ENCODE peak calls at places on chromosomes 16 and 17, in eight cellular contexts. One of them, this sample, is unnamed.

GRCh38 chr16:8893976-8894690 is 12.0 kb downstream of the LITAFD start:
- DNase-seq in foreskin keratinocyte: no peak
- DNase-seq in activated naive CD8-positive, alpha-beta T cell treated with anti-CD3 and anti-CD28 coated beads, Interleukin-2, amount 50 U/mL, for 24 hours: no peak
- DNase-seq in GM12864: no peak
- DNase-seq in BJ: no peak
- DNase-seq in GM13976: no peak
- DNase-seq in anterior cingulate cortex: no peak
- DNase-seq in hypothalamus: no peak
- DNase-seq in this sample: no peak

GRCh38 chr17:32267690-32268205 is 2.1 kb downstream of the RHBDL3 start:
- DNase-seq in anterior cingulate cortex: no peak
- DNase-seq in GM13976: no peak
- DNase-seq in foreskin keratinocyte: no peak
- DNase-seq in hypothalamus: no peak
- DNase-seq in BJ: no peak
- DNase-seq in GM12864: no peak
- DNase-seq in activated naive CD8-positive, alpha-beta T cell treated with anti-CD3 and anti-CD28 coated beads, Interleukin-2, amount 50 U/mL, for 24 hours: peak; percentile 16
- DNase-seq in this sample: no peak

GRCh38 chr16:84065536-84066132 is 23.0 kb upstream of the SLC38A8 start:
- DNase-seq in BJ: no peak
- DNase-seq in GM12864: no peak
- DNase-seq in activated naive CD8-positive, alpha-beta T cell treated with anti-CD3 and anti-CD28 coated beads, Interleukin-2, amount 50 U/mL, for 24 hours: peak; percentile 42
- DNase-seq in hypothalamus: no peak
- DNase-seq in foreskin keratinocyte: peak; percentile 36
- DNase-seq in anterior cingulate cortex: no peak
- DNase-seq in GM13976: no peak
- DNase-seq in this sample: no peak

GRCh38 chr16:55248058-55248457 is 75.9 kb upstream of the IRX6 start:
- DNase-seq in GM12864: no peak
- DNase-seq in BJ: no peak
- DNase-seq in activated naive CD8-positive, alpha-beta T cell treated with anti-CD3 and anti-CD28 coated beads, Interleukin-2, amount 50 U/mL, for 24 hours: no peak
- DNase-seq in foreskin keratinocyte: no peak
- DNase-seq in anterior cingulate cortex: no peak
- DNase-seq in GM13976: no peak
- DNase-seq in hypothalamus: no peak
- DNase-seq in this sample: no peak

GRCh38 chr17:30334421-30334820 is 564 bp upstream of the TMIGD1 start:
- DNase-seq in activated naive CD8-positive, alpha-beta T cell treated with anti-CD3 and anti-CD28 coated beads, Interleukin-2, amount 50 U/mL, for 24 hours: no peak
- DNase-seq in foreskin keratinocyte: no peak
- DNase-seq in BJ: no peak
- DNase-seq in GM13976: no peak
- DNase-seq in anterior cingulate cortex: no peak
- DNase-seq in GM12864: no peak
- DNase-seq in hypothalamus: no peak
- DNase-seq in this sample: no peak

GRCh38 chr17:6269474-6269873 is 165.4 kb downstream of the AIPL1 start:
- DNase-seq in GM13976: peak; percentile 35
- DNase-seq in activated naive CD8-positive, alpha-beta T cell treated with anti-CD3 and anti-CD28 coated beads, Interleukin-2, amount 50 U/mL, for 24 hours: peak; percentile 34
- DNase-seq in anterior cingulate cortex: no peak
- DNase-seq in BJ: no peak
- DNase-seq in GM12864: no peak
- DNase-seq in hypothalamus: no peak
- DNase-seq in foreskin keratinocyte: peak; percentile 25
- DNase-seq in this sample: peak; percentile 28

GRCh38 chr17:10197721-10198508 is 491 bp downstream of the GAS7 start:
- DNase-seq in foreskin keratinocyte: no peak
- DNase-seq in GM13976: peak; percentile 45
- DNase-seq in BJ: no peak
- DNase-seq in anterior cingulate cortex: no peak
- DNase-seq in activated naive CD8-positive, alpha-beta T cell treated with anti-CD3 and anti-CD28 coated beads, Interleukin-2, amount 50 U/mL, for 24 hours: peak; percentile 10
- DNase-seq in hypothalamus: no peak
- DNase-seq in GM12864: no peak
- DNase-seq in this sample: no peak

GRCh38 chr16:87471278-87472141 is 21.3 kb downstream of the ZCCHC14 start:
- DNase-seq in anterior cingulate cortex: no peak
- DNase-seq in activated naive CD8-positive, alpha-beta T cell treated with anti-CD3 and anti-CD28 coated beads, Interleukin-2, amount 50 U/mL, for 24 hours: no peak
- DNase-seq in foreskin keratinocyte: no peak
- DNase-seq in GM12864: no peak
- DNase-seq in hypothalamus: no peak
- DNase-seq in BJ: no peak
- DNase-seq in GM13976: no peak
- DNase-seq in this sample: no peak

GRCh38 chr17:50495918-50496317 is 12.3 kb upstream of the MYCBPAP start:
- DNase-seq in anterior cingulate cortex: no peak
- DNase-seq in GM13976: no peak
- DNase-seq in hypothalamus: no peak
- DNase-seq in BJ: no peak
- DNase-seq in foreskin keratinocyte: no peak
- DNase-seq in GM12864: no peak
- DNase-seq in activated naive CD8-positive, alpha-beta T cell treated with anti-CD3 and anti-CD28 coated beads, Interleukin-2, amount 50 U/mL, for 24 hours: no peak
- DNase-seq in this sample: no peak

GRCh38 chr17:71631483-71631882 is 489.3 kb upstream of the SOX9 start:
- DNase-seq in hypothalamus: no peak
- DNase-seq in anterior cingulate cortex: no peak
- DNase-seq in BJ: no peak
- DNase-seq in activated naive CD8-positive, alpha-beta T cell treated with anti-CD3 and anti-CD28 coated beads, Interleukin-2, amount 50 U/mL, for 24 hours: no peak
- DNase-seq in GM13976: no peak
- DNase-seq in GM12864: no peak
- DNase-seq in foreskin keratinocyte: peak; percentile 80
- DNase-seq in this sample: no peak

GRCh38 chr17:19729900-19730299 is 13.5 kb upstream of the SLC47A2 start:
- DNase-seq in BJ: no peak
- DNase-seq in GM13976: no peak
- DNase-seq in hypothalamus: no peak
- DNase-seq in foreskin keratinocyte: no peak
- DNase-seq in activated naive CD8-positive, alpha-beta T cell treated with anti-CD3 and anti-CD28 coated beads, Interleukin-2, amount 50 U/mL, for 24 hours: no peak
- DNase-seq in anterior cingulate cortex: no peak
- DNase-seq in GM12864: no peak
- DNase-seq in this sample: no peak

GRCh38 chr17:63529711-63530556 is 6.8 kb downstream of the KCNH6 start:
- DNase-seq in GM12864: no peak
- DNase-seq in hypothalamus: no peak
- DNase-seq in BJ: no peak
- DNase-seq in GM13976: no peak
- DNase-seq in activated naive CD8-positive, alpha-beta T cell treated with anti-CD3 and anti-CD28 coated beads, Interleukin-2, amount 50 U/mL, for 24 hours: no peak
- DNase-seq in foreskin keratinocyte: no peak
- DNase-seq in anterior cingulate cortex: no peak
- DNase-seq in this sample: no peak

GRCh38 chr17:75769536-75769935 is 4.5 kb upstream of the GALK1 start:
- DNase-seq in GM13976: no peak
- DNase-seq in foreskin keratinocyte: no peak
- DNase-seq in activated naive CD8-positive, alpha-beta T cell treated with anti-CD3 and anti-CD28 coated beads, Interleukin-2, amount 50 U/mL, for 24 hours: no peak
- DNase-seq in BJ: no peak
- DNase-seq in GM12864: no peak
- DNase-seq in anterior cingulate cortex: no peak
- DNase-seq in hypothalamus: no peak
- DNase-seq in this sample: no peak

GRCh38 chr17:29279397-29280070 is 14.4 kb downstream of the NUFIP2 start:
- DNase-seq in foreskin keratinocyte: no peak
- DNase-seq in anterior cingulate cortex: no peak
- DNase-seq in BJ: no peak
- DNase-seq in activated naive CD8-positive, alpha-beta T cell treated with anti-CD3 and anti-CD28 coated beads, Interleukin-2, amount 50 U/mL, for 24 hours: no peak
- DNase-seq in hypothalamus: no peak
- DNase-seq in GM13976: no peak
- DNase-seq in GM12864: no peak
- DNase-seq in this sample: no peak

GRCh38 chr16:57998992-57999365 is 1.5 kb downstream of the ZNF319 start:
- DNase-seq in anterior cingulate cortex: no peak
- DNase-seq in activated naive CD8-positive, alpha-beta T cell treated with anti-CD3 and anti-CD28 coated beads, Interleukin-2, amount 50 U/mL, for 24 hours: no peak
- DNase-seq in GM13976: no peak
- DNase-seq in foreskin keratinocyte: no peak
- DNase-seq in hypothalamus: no peak
- DNase-seq in GM12864: no peak
- DNase-seq in BJ: no peak
- DNase-seq in this sample: no peak

GRCh38 chr17:67854378-67854777 is 29.1 kb downstream of the BPTF start:
- DNase-seq in BJ: no peak
- DNase-seq in GM12864: no peak
- DNase-seq in hypothalamus: no peak
- DNase-seq in anterior cingulate cortex: no peak
- DNase-seq in foreskin keratinocyte: no peak
- DNase-seq in GM13976: no peak
- DNase-seq in activated naive CD8-positive, alpha-beta T cell treated with anti-CD3 and anti-CD28 coated beads, Interleukin-2, amount 50 U/mL, for 24 hours: no peak
- DNase-seq in this sample: no peak

GRCh38 chr17:63694974-63695773 is 4.8 kb downstream of the LIMD2 start:
- DNase-seq in GM12864: no peak
- DNase-seq in GM13976: no peak
- DNase-seq in BJ: no peak
- DNase-seq in hypothalamus: no peak
- DNase-seq in anterior cingulate cortex: no peak
- DNase-seq in foreskin keratinocyte: no peak
- DNase-seq in activated naive CD8-positive, alpha-beta T cell treated with anti-CD3 and anti-CD28 coated beads, Interleukin-2, amount 50 U/mL, for 24 hours: no peak
- DNase-seq in this sample: peak; percentile 53

GRCh38 chr16:71674229-71674628 is 48.2 kb downstream of the MARVELD3 start:
- DNase-seq in hypothalamus: no peak
- DNase-seq in BJ: no peak
- DNase-seq in GM13976: no peak
- DNase-seq in anterior cingulate cortex: no peak
- DNase-seq in GM12864: no peak
- DNase-seq in activated naive CD8-positive, alpha-beta T cell treated with anti-CD3 and anti-CD28 coated beads, Interleukin-2, amount 50 U/mL, for 24 hours: no peak
- DNase-seq in foreskin keratinocyte: no peak
- DNase-seq in this sample: no peak

GRCh38 chr17:32111141-32111771 is 31.0 kb upstream of the RHOT1 start:
- DNase-seq in GM13976: peak; percentile 45
- DNase-seq in foreskin keratinocyte: peak; percentile 41
- DNase-seq in BJ: no peak
- DNase-seq in GM12864: no peak
- DNase-seq in activated naive CD8-positive, alpha-beta T cell treated with anti-CD3 and anti-CD28 coated beads, Interleukin-2, amount 50 U/mL, for 24 hours: peak; percentile 22
- DNase-seq in hypothalamus: no peak
- DNase-seq in anterior cingulate cortex: no peak
- DNase-seq in this sample: no peak

GRCh38 chr17:17179371-17179827 is 26.7 kb downstream of the PLD6 start:
- DNase-seq in GM13976: peak; percentile 83
- DNase-seq in hypothalamus: no peak
- DNase-seq in activated naive CD8-positive, alpha-beta T cell treated with anti-CD3 and anti-CD28 coated beads, Interleukin-2, amount 50 U/mL, for 24 hours: no peak
- DNase-seq in BJ: no peak
- DNase-seq in GM12864: peak; percentile 46
- DNase-seq in foreskin keratinocyte: peak; percentile 15
- DNase-seq in anterior cingulate cortex: no peak
- DNase-seq in this sample: peak; percentile 77

GRCh38 chr17:48483004-48483403 is 47.8 kb downstream of the HOXB1 start:
- DNase-seq in GM12864: no peak
- DNase-seq in GM13976: no peak
- DNase-seq in foreskin keratinocyte: no peak
- DNase-seq in activated naive CD8-positive, alpha-beta T cell treated with anti-CD3 and anti-CD28 coated beads, Interleukin-2, amount 50 U/mL, for 24 hours: no peak
- DNase-seq in hypothalamus: no peak
- DNase-seq in anterior cingulate cortex: no peak
- DNase-seq in BJ: no peak
- DNase-seq in this sample: no peak

GRCh38 chr16:77582956-77583355 is 139.4 kb upstream of the NUDT7 start:
- DNase-seq in GM12864: no peak
- DNase-seq in BJ: no peak
- DNase-seq in hypothalamus: no peak
- DNase-seq in foreskin keratinocyte: no peak
- DNase-seq in GM13976: no peak
- DNase-seq in anterior cingulate cortex: no peak
- DNase-seq in activated naive CD8-positive, alpha-beta T cell treated with anti-CD3 and anti-CD28 coated beads, Interleukin-2, amount 50 U/mL, for 24 hours: no peak
- DNase-seq in this sample: no peak

GRCh38 chr17:11928436-11928835 is 68.8 kb downstream of the ZNF18 start:
- DNase-seq in BJ: no peak
- DNase-seq in GM12864: no peak
- DNase-seq in activated naive CD8-positive, alpha-beta T cell treated with anti-CD3 and anti-CD28 coated beads, Interleukin-2, amount 50 U/mL, for 24 hours: no peak
- DNase-seq in GM13976: no peak
- DNase-seq in anterior cingulate cortex: no peak
- DNase-seq in hypothalamus: no peak
- DNase-seq in foreskin keratinocyte: peak; percentile 16
- DNase-seq in this sample: no peak

GRCh38 chr17:33292981-33293867 is at the start of gene ASIC2:
- DNase-seq in activated naive CD8-positive, alpha-beta T cell treated with anti-CD3 and anti-CD28 coated beads, Interleukin-2, amount 50 U/mL, for 24 hours: peak; percentile 1
- DNase-seq in BJ: no peak
- DNase-seq in anterior cingulate cortex: no peak
- DNase-seq in GM12864: no peak
- DNase-seq in foreskin keratinocyte: no peak
- DNase-seq in GM13976: no peak
- DNase-seq in hypothalamus: peak; percentile 12
- DNase-seq in this sample: no peak

GRCh38 chr16:88084881-88085280 is 133.6 kb downstream of the BANP start:
- DNase-seq in anterior cingulate cortex: no peak
- DNase-seq in GM12864: no peak
- DNase-seq in BJ: no peak
- DNase-seq in hypothalamus: no peak
- DNase-seq in activated naive CD8-positive, alpha-beta T cell treated with anti-CD3 and anti-CD28 coated beads, Interleukin-2, amount 50 U/mL, for 24 hours: no peak
- DNase-seq in foreskin keratinocyte: peak; percentile 4
- DNase-seq in GM13976: no peak
- DNase-seq in this sample: no peak

GRCh38 chr16:28974007-28974436 is 556 bp upstream of the SPNS1 start:
- DNase-seq in hypothalamus: peak; percentile 40
- DNase-seq in BJ: peak; percentile 7
- DNase-seq in GM12864: no peak
- DNase-seq in GM13976: no peak
- DNase-seq in foreskin keratinocyte: peak; percentile 53
- DNase-seq in activated naive CD8-positive, alpha-beta T cell treated with anti-CD3 and anti-CD28 coated beads, Interleukin-2, amount 50 U/mL, for 24 hours: peak; percentile 54
- DNase-seq in anterior cingulate cortex: no peak
- DNase-seq in this sample: no peak

GRCh38 chr16:67027046-67027445 is 1.9 kb upstream of the CBFB start:
- DNase-seq in GM12864: no peak
- DNase-seq in activated naive CD8-positive, alpha-beta T cell treated with anti-CD3 and anti-CD28 coated beads, Interleukin-2, amount 50 U/mL, for 24 hours: no peak
- DNase-seq in foreskin keratinocyte: no peak
- DNase-seq in anterior cingulate cortex: no peak
- DNase-seq in GM13976: no peak
- DNase-seq in BJ: no peak
- DNase-seq in hypothalamus: no peak
- DNase-seq in this sample: no peak

GRCh38 chr17:12765544-12765943 is 23.8 kb upstream of the ARHGAP44 start:
- DNase-seq in activated naive CD8-positive, alpha-beta T cell treated with anti-CD3 and anti-CD28 coated beads, Interleukin-2, amount 50 U/mL, for 24 hours: no peak
- DNase-seq in BJ: no peak
- DNase-seq in GM12864: no peak
- DNase-seq in foreskin keratinocyte: peak; percentile 72
- DNase-seq in GM13976: no peak
- DNase-seq in hypothalamus: no peak
- DNase-seq in anterior cingulate cortex: no peak
- DNase-seq in this sample: no peak

GRCh38 chr17:37505333-37505732 is 15.6 kb downstream of the DUSP14 start:
- DNase-seq in BJ: no peak
- DNase-seq in foreskin keratinocyte: no peak
- DNase-seq in GM12864: no peak
- DNase-seq in GM13976: no peak
- DNase-seq in hypothalamus: no peak
- DNase-seq in anterior cingulate cortex: no peak
- DNase-seq in activated naive CD8-positive, alpha-beta T cell treated with anti-CD3 and anti-CD28 coated beads, Interleukin-2, amount 50 U/mL, for 24 hours: no peak
- DNase-seq in this sample: no peak

GRCh38 chr16:50072730-50073129 is 7.0 kb downstream of the HEATR3 start:
- DNase-seq in hypothalamus: no peak
- DNase-seq in anterior cingulate cortex: no peak
- DNase-seq in BJ: no peak
- DNase-seq in foreskin keratinocyte: no peak
- DNase-seq in GM13976: no peak
- DNase-seq in GM12864: no peak
- DNase-seq in activated naive CD8-positive, alpha-beta T cell treated with anti-CD3 and anti-CD28 coated beads, Interleukin-2, amount 50 U/mL, for 24 hours: no peak
- DNase-seq in this sample: no peak

GRCh38 chr16:88552166-88552565 is 18.0 kb upstream of the ZC3H18 start:
- DNase-seq in GM13976: peak; percentile 15
- DNase-seq in hypothalamus: no peak
- DNase-seq in foreskin keratinocyte: no peak
- DNase-seq in BJ: no peak
- DNase-seq in anterior cingulate cortex: no peak
- DNase-seq in activated naive CD8-positive, alpha-beta T cell treated with anti-CD3 and anti-CD28 coated beads, Interleukin-2, amount 50 U/mL, for 24 hours: no peak
- DNase-seq in GM12864: no peak
- DNase-seq in this sample: no peak

GRCh38 chr17:72383053-72383847 is 262.4 kb downstream of the SOX9 start:
- DNase-seq in activated naive CD8-positive, alpha-beta T cell treated with anti-CD3 and anti-CD28 coated beads, Interleukin-2, amount 50 U/mL, for 24 hours: no peak
- DNase-seq in hypothalamus: no peak
- DNase-seq in GM12864: no peak
- DNase-seq in BJ: no peak
- DNase-seq in GM13976: no peak
- DNase-seq in foreskin keratinocyte: no peak
- DNase-seq in anterior cingulate cortex: no peak
- DNase-seq in this sample: no peak

GRCh38 chr17:11302395-11302932 is 61.5 kb downstream of the SHISA6 start:
- DNase-seq in anterior cingulate cortex: no peak
- DNase-seq in foreskin keratinocyte: no peak
- DNase-seq in BJ: no peak
- DNase-seq in GM12864: no peak
- DNase-seq in GM13976: no peak
- DNase-seq in hypothalamus: no peak
- DNase-seq in activated naive CD8-positive, alpha-beta T cell treated with anti-CD3 and anti-CD28 coated beads, Interleukin-2, amount 50 U/mL, for 24 hours: no peak
- DNase-seq in this sample: no peak

This sample was measured in GM10248.